ENCODE peak calls at places on chromosomes 11 and 22, in ten cellular contexts. D is transverse colon, W is A549, A is HCT116, S is NB4, R is H54, V is GM12892, M is sigmoid colon, H is vagina, Y is body of pancreas. O is an unnamed sample.

GRCh38 chr11:22566293-22566692 is 59.3 kb downstream of the FANCF start:
- DNase-seq in M (no peak), A (no peak), Y (no peak), S (no peak), R (no peak), V (no peak), D (no peak), W (no peak), H (no peak), O (no peak)

GRCh38 chr22:44405661-44406060 is 92.4 kb downstream of the RTL6 start:
- DNase-seq in D (no peak), H (no peak), W (no peak), S (no peak), A (no peak), R (no peak), V (no peak), M (peak; percentile 37), Y (peak; percentile 2), O (no peak)

GRCh38 chr11:118888398-118888797 is 4.7 kb downstream of the CXCR5 start:
- DNase-seq in A (peak; percentile 68), Y (no peak), V (no peak), R (no peak), W (no peak), H (no peak), M (no peak), S (no peak), D (no peak), O (no peak)

GRCh38 chr11:11407065-11407737 is 54.2 kb upstream of the CSNK2A3 start:
- DNase-seq in V (no peak), R (no peak), S (peak; percentile 82), W (no peak), H (no peak), M (peak; percentile 80), D (peak; percentile 53), A (no peak), Y (no peak), O (peak; percentile 37)

GRCh38 chr11:9726313-9727022 is 62.6 kb downstream of the SWAP70 start:
- DNase-seq in M (no peak), R (peak; percentile 44), S (no peak), W (no peak), H (no peak), D (no peak), V (no peak), Y (no peak), A (peak; percentile 23), O (no peak)

GRCh38 chr11:36009469-36009868 is 65.6 kb downstream of the LDLRAD3 start:
- DNase-seq in H (no peak), A (no peak), S (no peak), W (peak; percentile 14), V (no peak), D (no peak), R (peak; percentile 19), M (no peak), Y (no peak), O (no peak)

GRCh38 chr11:71430166-71430565 is 18.0 kb downstream of the DHCR7 start:
- DNase-seq in S (no peak), A (no peak), M (no peak), H (no peak), R (no peak), W (no peak), V (no peak), Y (no peak), D (no peak), O (no peak)

GRCh38 chr11:96543177-96543576 is 153.4 kb downstream of the JRKL start:
- DNase-seq in M (no peak), H (no peak), R (no peak), W (no peak), Y (no peak), A (no peak), D (no peak), V (no peak), S (no peak), O (no peak)

GRCh38 chr11:6248248-6248647 is 9.4 kb downstream of the CNGA4 start:
- DNase-seq in H (no peak), M (no peak), D (no peak), Y (no peak), S (no peak), A (no peak), R (no peak), W (no peak), V (no peak), O (no peak)

GRCh38 chr22:19608114-19608494 is 83.9 kb upstream of the CLDN5 start:
- DNase-seq in Y (no peak), M (no peak), W (no peak), V (no peak), D (no peak), H (no peak), S (no peak), A (no peak), R (no peak), O (no peak)

GRCh38 chr11:2567026-2567671 is 122.3 kb downstream of the KCNQ1 start:
- DNase-seq in V (no peak), M (peak; percentile 54), H (no peak), D (no peak), Y (peak; percentile 7), A (no peak), S (no peak), R (no peak), W (no peak), O (no peak)

GRCh38 chr22:30270841-30271240 is 4.2 kb upstream of the OSM start:
- DNase-seq in H (no peak), V (no peak), S (no peak), Y (no peak), D (peak; percentile 57), A (no peak), M (peak; percentile 87), R (no peak), W (no peak), O (no peak)

DNA sequence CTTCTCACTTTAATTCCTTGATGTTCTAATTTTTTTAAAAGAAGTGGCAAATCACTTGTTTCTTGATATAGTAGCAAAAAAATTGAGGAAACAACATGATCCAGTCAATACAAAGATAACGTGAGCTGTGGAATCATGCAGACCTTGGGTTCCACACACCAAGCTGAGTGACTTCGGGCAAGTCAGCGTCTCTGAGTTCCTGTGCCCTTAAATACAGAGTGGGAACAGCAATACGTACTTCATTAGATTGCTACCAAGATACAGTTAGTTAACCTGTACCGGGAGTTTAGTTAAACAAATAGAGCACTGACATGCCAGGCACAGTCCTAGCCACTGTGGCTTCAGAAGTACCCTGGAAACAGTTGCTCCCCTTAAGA is 58.5 kb downstream of the PPP2R1B start:
- DNase-seq in R (no peak), H (no peak), V (no peak), M (no peak), S (no peak), A (no peak), D (no peak), W (no peak), Y (no peak), O (no peak)
- TF ChIP-seq POLR2A in R (no peak), H (no peak), V (no peak), M (no peak), S (no peak), A (no peak), D (no peak), W (no peak), Y (no peak), O (no peak)

DNA sequence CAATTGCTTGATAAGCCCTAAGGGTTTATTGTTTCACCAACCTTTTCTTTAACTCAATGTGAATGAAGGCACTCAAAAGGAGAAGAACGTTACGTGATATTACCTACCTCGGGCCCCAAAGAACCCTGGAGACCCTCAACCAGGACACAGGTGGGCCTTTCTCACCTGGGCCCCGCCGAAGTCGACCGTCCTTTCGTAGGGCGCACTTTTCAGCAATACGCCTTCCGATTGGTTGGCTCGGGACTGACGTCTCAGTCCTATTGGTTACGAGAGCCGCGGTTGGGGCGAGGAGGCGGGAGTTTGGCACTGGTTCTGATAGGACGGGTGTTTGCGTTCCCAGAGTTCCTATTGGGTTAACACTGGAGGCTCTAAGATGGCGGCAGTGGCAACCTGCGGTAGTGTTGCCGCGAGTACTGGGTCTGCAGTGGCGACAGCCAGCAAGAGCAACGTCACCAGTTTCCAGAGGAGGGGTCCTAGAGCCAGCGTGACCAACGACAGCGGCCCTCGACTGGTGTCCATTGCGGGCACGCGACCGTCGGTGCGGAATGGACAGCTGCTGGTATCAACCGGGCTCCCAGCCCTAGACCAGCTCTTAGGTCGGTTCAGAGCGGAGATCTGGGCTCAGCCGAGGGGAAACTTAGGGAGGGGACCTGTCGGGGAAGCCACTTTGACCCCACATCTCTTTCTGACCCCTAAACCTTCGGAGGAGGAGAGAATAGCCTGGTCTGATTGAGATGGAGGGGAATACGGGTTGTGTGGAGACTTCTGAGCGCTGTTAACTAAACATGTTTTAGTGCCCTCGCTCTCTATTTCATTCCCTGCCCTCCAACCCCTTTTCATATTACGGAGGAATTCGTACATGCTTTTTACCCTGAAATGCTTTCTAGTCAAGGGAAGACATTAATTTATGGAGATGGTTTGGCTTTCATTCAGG is at the start of the genes ELP4 and IMMP1L:
- DNase-seq in V (peak; percentile 81), D (peak; percentile 97), A (peak; percentile 95), M (peak; percentile 98), R (peak; percentile 84), Y (peak; percentile 97), W (peak; percentile 99), S (peak; percentile 95), H (peak; percentile 98), O (peak; percentile 95)
- TF ChIP-seq POLR2A in V (peak; percentile 86), D (peak; percentile 62), A (peak; percentile 70), M (peak; percentile 52), R (peak; percentile 93), Y (peak; percentile 93), W (peak; percentile 88), S (peak; percentile 61), H (no peak), O (peak; percentile 56)

GRCh38 chr11:130068986-130069683 is 559 bp upstream of the APLP2 start:
- DNase-seq in R (peak; percentile 44), V (peak; percentile 48), M (peak; percentile 95), D (peak; percentile 75), A (peak; percentile 35), W (peak; percentile 47), Y (peak; percentile 73), S (no peak), H (no peak), O (peak; percentile 90)
- TF ChIP-seq POLR2A in R (peak; percentile 38), V (no peak), M (peak; percentile 43), D (peak; percentile 52), A (no peak), W (no peak), Y (peak; percentile 37), S (no peak), H (no peak), O (peak; percentile 32)

GRCh38 chr11:13324141-13324540 is 46.6 kb downstream of the BMAL1 start:
- DNase-seq in V (no peak), H (no peak), S (no peak), M (no peak), W (no peak), D (no peak), Y (no peak), A (no peak), R (no peak), O (no peak)

GRCh38 chr11:13321431-13321830 is 43.8 kb downstream of the BMAL1 start:
- DNase-seq in D (no peak), W (no peak), H (no peak), V (no peak), S (no peak), R (no peak), A (no peak), Y (no peak), M (no peak), O (no peak)

GRCh38 chr11:13328276-13328675 is 50.7 kb downstream of the BMAL1 start:
- DNase-seq in W (no peak), A (no peak), V (no peak), M (no peak), R (no peak), Y (no peak), H (no peak), D (no peak), S (no peak), O (no peak)

GRCh38 chr11:13327421-13327820 is 49.8 kb downstream of the BMAL1 start:
- DNase-seq in R (no peak), D (no peak), V (no peak), H (no peak), M (no peak), A (no peak), W (no peak), S (no peak), Y (no peak), O (no peak)

GRCh38 chr11:13324709-13325108 is 47.1 kb downstream of the BMAL1 start:
- DNase-seq in H (no peak), M (no peak), R (no peak), A (no peak), Y (no peak), W (no peak), V (no peak), S (no peak), D (no peak), O (no peak)
- TF ChIP-seq POLR2A in H (no peak), M (no peak), R (no peak), A (no peak), Y (no peak), W (no peak), V (no peak), S (no peak), D (no peak), O (no peak)

O was measured in uterus.